ENCODE peak calls at places on chromosomes 1 and 21, in seven cellular contexts. One of them, this sample, is unnamed.

GRCh38 chr1:113146242-113147072 is 73.5 kb downstream of the LRIG2 start:
- DNase-seq in IMR-90: peak
- DNase-seq in mesendoderm: peak
- DNase-seq in mesenchymal stem cell: peak
- DNase-seq in neuronal stem cell: no peak
- DNase-seq in trophoblast cell: peak
- DNase-seq in H1: no peak
- DNase-seq in this sample: no peak

GRCh38 chr1:234154320-234155251 is 218.7 kb upstream of the COA6 start:
- DNase-seq in IMR-90: peak
- DNase-seq in mesendoderm: peak
- DNase-seq in mesenchymal stem cell: peak
- DNase-seq in neuronal stem cell: peak
- DNase-seq in trophoblast cell: peak
- DNase-seq in H1: no peak
- DNase-seq in this sample: peak

GRCh38 chr1:12477936-12478611 is 139.9 kb downstream of the DHRS3 start:
- DNase-seq in IMR-90: peak
- DNase-seq in mesendoderm: no peak
- DNase-seq in mesenchymal stem cell: peak
- DNase-seq in neuronal stem cell: no peak
- DNase-seq in trophoblast cell: no peak
- DNase-seq in H1: no peak
- DNase-seq in this sample: no peak

GRCh38 chr1:23619299-23620188 is 60.2 kb upstream of the ID3 start:
- DNase-seq in IMR-90: peak
- DNase-seq in mesendoderm: peak
- DNase-seq in mesenchymal stem cell: no peak
- DNase-seq in neuronal stem cell: no peak
- DNase-seq in trophoblast cell: peak
- DNase-seq in H1: peak
- DNase-seq in this sample: peak

GRCh38 chr1:61120307-61120840 is 38.0 kb downstream of the NFIA start:
- DNase-seq in IMR-90: no peak
- DNase-seq in mesendoderm: no peak
- DNase-seq in mesenchymal stem cell: no peak
- DNase-seq in neuronal stem cell: no peak
- DNase-seq in trophoblast cell: no peak
- DNase-seq in H1: no peak
- DNase-seq in this sample: no peak

GRCh38 chr1:161080391-161081150 is 8.8 kb downstream of the NECTIN4 start:
- DNase-seq in IMR-90: no peak
- DNase-seq in mesendoderm: no peak
- DNase-seq in mesenchymal stem cell: no peak
- DNase-seq in neuronal stem cell: no peak
- DNase-seq in trophoblast cell: peak
- DNase-seq in H1: no peak
- DNase-seq in this sample: no peak

GRCh38 chr1:234111458-234112142 is 207.1 kb downstream of the SLC35F3 start:
- DNase-seq in IMR-90: peak
- DNase-seq in mesendoderm: peak
- DNase-seq in mesenchymal stem cell: peak
- DNase-seq in neuronal stem cell: peak
- DNase-seq in trophoblast cell: peak
- DNase-seq in H1: peak
- DNase-seq in this sample: peak

GRCh38 chr1:40847023-40847740 is 15.0 kb downstream of the CITED4 start:
- DNase-seq in IMR-90: peak
- DNase-seq in mesendoderm: peak
- DNase-seq in mesenchymal stem cell: no peak
- DNase-seq in neuronal stem cell: no peak
- DNase-seq in trophoblast cell: no peak
- DNase-seq in H1: no peak
- DNase-seq in this sample: peak

GRCh38 chr1:24351918-24352637 is 32.9 kb downstream of the GRHL3 start:
- DNase-seq in IMR-90: peak
- DNase-seq in mesendoderm: no peak
- DNase-seq in mesenchymal stem cell: peak
- DNase-seq in neuronal stem cell: no peak
- DNase-seq in trophoblast cell: no peak
- DNase-seq in H1: no peak
- DNase-seq in this sample: no peak

GRCh38 chr1:82392513-82392912 is 591.8 kb downstream of the ADGRL2 start:
- DNase-seq in IMR-90: peak
- DNase-seq in mesendoderm: no peak
- DNase-seq in mesenchymal stem cell: peak
- DNase-seq in neuronal stem cell: no peak
- DNase-seq in trophoblast cell: no peak
- DNase-seq in H1: no peak
- DNase-seq in this sample: no peak

GRCh38 chr1:234980657-234981396 is 147.8 kb downstream of the TOMM20 start:
- DNase-seq in IMR-90: peak
- DNase-seq in mesendoderm: no peak
- DNase-seq in mesenchymal stem cell: peak
- DNase-seq in neuronal stem cell: no peak
- DNase-seq in trophoblast cell: peak
- DNase-seq in H1: no peak
- DNase-seq in this sample: no peak

GRCh38 chr1:156959414-156959813 is 39.0 kb downstream of the LRRC71 start:
- DNase-seq in IMR-90: peak
- DNase-seq in mesendoderm: no peak
- DNase-seq in mesenchymal stem cell: peak
- DNase-seq in neuronal stem cell: no peak
- DNase-seq in trophoblast cell: no peak
- DNase-seq in H1: no peak
- DNase-seq in this sample: no peak

GRCh38 chr21:37737996-37738395 is 178.3 kb downstream of the KCNJ6 start:
- DNase-seq in IMR-90: no peak
- DNase-seq in mesendoderm: no peak
- DNase-seq in mesenchymal stem cell: no peak
- DNase-seq in neuronal stem cell: no peak
- DNase-seq in trophoblast cell: no peak
- DNase-seq in H1: no peak
- DNase-seq in this sample: no peak

GRCh38 chr1:177798614-177799013 is 171.2 kb downstream of the SEC16B start:
- DNase-seq in IMR-90: no peak
- DNase-seq in mesendoderm: no peak
- DNase-seq in mesenchymal stem cell: no peak
- DNase-seq in neuronal stem cell: no peak
- DNase-seq in trophoblast cell: no peak
- DNase-seq in H1: no peak
- DNase-seq in this sample: no peak

GRCh38 chr1:180881806-180882509 is 30.7 kb upstream of the KIAA1614 start:
- DNase-seq in IMR-90: peak
- DNase-seq in mesendoderm: peak
- DNase-seq in mesenchymal stem cell: peak
- DNase-seq in neuronal stem cell: peak
- DNase-seq in trophoblast cell: no peak
- DNase-seq in H1: no peak
- DNase-seq in this sample: no peak

GRCh38 chr1:99646885-99647284 is 972 bp downstream of the PALMD start:
- DNase-seq in IMR-90: no peak
- DNase-seq in mesendoderm: no peak
- DNase-seq in mesenchymal stem cell: no peak
- DNase-seq in neuronal stem cell: no peak
- DNase-seq in trophoblast cell: no peak
- DNase-seq in H1: no peak
- DNase-seq in this sample: no peak

GRCh38 chr1:164733070-164733469 is 174.1 kb downstream of the PBX1 start:
- DNase-seq in IMR-90: peak
- DNase-seq in mesendoderm: peak
- DNase-seq in mesenchymal stem cell: peak
- DNase-seq in neuronal stem cell: no peak
- DNase-seq in trophoblast cell: no peak
- DNase-seq in H1: no peak
- DNase-seq in this sample: no peak

GRCh38 chr1:236774926-236775325 is 20.2 kb upstream of the MTR start:
- DNase-seq in IMR-90: peak
- DNase-seq in mesendoderm: peak
- DNase-seq in mesenchymal stem cell: peak
- DNase-seq in neuronal stem cell: no peak
- DNase-seq in trophoblast cell: peak
- DNase-seq in H1: no peak
- DNase-seq in this sample: no peak

GRCh38 chr21:14591882-14592281 is 45.8 kb upstream of the SAMSN1 start:
- DNase-seq in IMR-90: no peak
- DNase-seq in mesendoderm: no peak
- DNase-seq in mesenchymal stem cell: peak
- DNase-seq in neuronal stem cell: no peak
- DNase-seq in trophoblast cell: peak
- DNase-seq in H1: no peak
- DNase-seq in this sample: no peak

GRCh38 chr1:52426391-52426790 is 22.0 kb downstream of the PRPF38A start:
- DNase-seq in IMR-90: peak
- DNase-seq in mesendoderm: no peak
- DNase-seq in mesenchymal stem cell: peak
- DNase-seq in neuronal stem cell: no peak
- DNase-seq in trophoblast cell: peak
- DNase-seq in H1: no peak
- DNase-seq in this sample: no peak

GRCh38 chr1:4063516-4063915 is 163.4 kb upstream of the C1orf174 start:
- DNase-seq in IMR-90: no peak
- DNase-seq in mesendoderm: no peak
- DNase-seq in mesenchymal stem cell: no peak
- DNase-seq in neuronal stem cell: no peak
- DNase-seq in trophoblast cell: no peak
- DNase-seq in H1: no peak
- DNase-seq in this sample: no peak

GRCh38 chr1:231937013-231937754 is 310.6 kb downstream of the DISC1 start:
- DNase-seq in IMR-90: no peak
- DNase-seq in mesendoderm: no peak
- DNase-seq in mesenchymal stem cell: no peak
- DNase-seq in neuronal stem cell: no peak
- DNase-seq in trophoblast cell: no peak
- DNase-seq in H1: no peak
- DNase-seq in this sample: no peak

DNA sequence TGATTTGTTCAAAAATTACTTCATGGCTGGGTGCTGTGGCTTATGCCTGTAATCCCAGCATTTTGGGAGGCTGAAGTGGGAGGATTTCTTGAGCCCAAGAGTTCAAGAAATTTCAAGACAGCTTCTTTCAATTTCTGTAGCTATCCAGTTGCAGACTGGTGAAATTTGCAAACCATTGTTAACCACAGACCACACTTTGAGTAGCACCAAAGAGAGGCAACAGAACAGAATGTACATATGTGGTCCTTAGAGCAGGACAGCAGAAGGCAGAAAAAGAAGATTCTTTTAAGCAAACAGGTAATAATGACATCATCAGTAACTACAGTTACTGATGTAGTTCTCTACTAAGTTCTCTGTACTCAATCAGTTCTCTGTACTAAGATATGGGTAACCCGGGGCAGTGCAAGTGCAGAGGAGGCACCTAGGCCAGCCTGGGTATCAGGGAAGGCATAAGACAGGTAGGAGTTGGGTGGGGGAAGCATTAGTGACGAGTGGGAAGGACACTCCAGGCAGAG is 5.5 kb upstream of the KLF17 start:
- DNase-seq in IMR-90: no peak
- DNase-seq in mesendoderm: no peak
- DNase-seq in mesenchymal stem cell: no peak
- DNase-seq in neuronal stem cell: no peak
- DNase-seq in trophoblast cell: no peak
- DNase-seq in H1: no peak
- DNase-seq in this sample: no peak
- H3K4ac ChIP-seq in IMR-90: no peak
- H3K4ac ChIP-seq in mesendoderm: no peak
- H3K4ac ChIP-seq in mesenchymal stem cell: no peak
- H3K4ac ChIP-seq in neuronal stem cell: no peak
- H3K4ac ChIP-seq in trophoblast cell: no peak
- H3K4ac ChIP-seq in H1: no peak
- H3K4ac ChIP-seq in this sample: no peak

GRCh38 chr1:19187852-19188251 is 22.2 kb downstream of the UBR4 start:
- DNase-seq in IMR-90: no peak
- DNase-seq in mesendoderm: no peak
- DNase-seq in mesenchymal stem cell: no peak
- DNase-seq in neuronal stem cell: no peak
- DNase-seq in trophoblast cell: no peak
- DNase-seq in H1: no peak
- DNase-seq in this sample: no peak
- H2BK120ac ChIP-seq in IMR-90: no peak
- H2BK120ac ChIP-seq in mesendoderm: no peak
- H2BK120ac ChIP-seq in mesenchymal stem cell: no peak
- H2BK120ac ChIP-seq in neuronal stem cell: no peak
- H2BK120ac ChIP-seq in trophoblast cell: no peak
- H2BK120ac ChIP-seq in H1: no peak
- H2BK120ac ChIP-seq in this sample: no peak

GRCh38 chr1:210087058-210087457 is 145.5 kb upstream of the SERTAD4 start:
- DNase-seq in IMR-90: no peak
- DNase-seq in mesendoderm: no peak
- DNase-seq in mesenchymal stem cell: no peak
- DNase-seq in neuronal stem cell: no peak
- DNase-seq in trophoblast cell: no peak
- DNase-seq in H1: no peak
- DNase-seq in this sample: no peak
- H3K4ac ChIP-seq in IMR-90: no peak
- H3K4ac ChIP-seq in mesendoderm: no peak
- H3K4ac ChIP-seq in mesenchymal stem cell: no peak
- H3K4ac ChIP-seq in neuronal stem cell: no peak
- H3K4ac ChIP-seq in trophoblast cell: no peak
- H3K4ac ChIP-seq in H1: no peak
- H3K4ac ChIP-seq in this sample: no peak

DNA sequence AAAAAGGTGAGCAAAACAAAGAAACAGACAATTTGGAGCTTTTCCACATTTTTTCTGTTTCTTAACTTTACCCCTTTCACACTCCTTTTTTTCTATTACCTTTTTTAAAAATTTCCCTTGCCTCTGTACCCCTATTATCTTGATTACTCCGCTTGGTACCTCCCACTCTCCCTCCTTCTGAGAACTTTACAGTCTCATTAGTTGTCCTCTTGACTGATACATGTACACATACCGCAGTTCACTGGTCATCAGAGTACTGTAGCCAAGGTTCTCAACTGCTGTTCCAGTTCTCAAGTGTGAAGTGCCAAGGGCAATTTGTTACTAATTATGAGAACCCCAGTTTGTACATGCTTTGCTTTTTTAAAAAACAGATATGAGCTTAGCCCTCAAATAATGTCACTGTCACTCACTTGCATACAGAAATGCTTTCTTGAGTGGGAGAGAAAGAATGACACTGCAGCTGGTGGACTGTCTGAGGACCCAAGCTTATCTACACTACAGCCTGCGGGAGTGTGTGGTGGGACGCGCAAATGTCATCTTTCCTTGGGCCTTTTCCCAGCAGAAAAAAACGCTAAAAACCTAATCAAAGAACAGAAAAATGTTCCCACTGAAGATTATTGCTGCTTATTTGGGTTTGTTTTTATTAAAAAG is 160.8 kb downstream of the DISP1 start:
- DNase-seq in IMR-90: peak
- DNase-seq in mesendoderm: no peak
- DNase-seq in mesenchymal stem cell: peak
- DNase-seq in neuronal stem cell: no peak
- DNase-seq in trophoblast cell: no peak
- DNase-seq in H1: no peak
- DNase-seq in this sample: no peak
- H2BK120ac ChIP-seq in IMR-90: no peak
- H2BK120ac ChIP-seq in mesendoderm: no peak
- H2BK120ac ChIP-seq in mesenchymal stem cell: no peak
- H2BK120ac ChIP-seq in neuronal stem cell: no peak
- H2BK120ac ChIP-seq in trophoblast cell: no peak
- H2BK120ac ChIP-seq in H1: no peak
- H2BK120ac ChIP-seq in this sample: no peak

This sample was measured in H9.